ENCODE peak calls at places on chromosomes 12 and 14, in eight cellular contexts. B is H7; V is amniotic epithelial cell; D is GM12892; H is B cell; Q is upper lobe of right lung; I is globus pallidus; Y is activated effector memory CD4-positive, alpha-beta T cell treated with Interleukin-2 at 50 U/mL for 16 hours. A is an unnamed sample.

GRCh38 chr14:101595887-101596721 is 34.8 kb downstream of the DIO3 start:
- DNase-seq in B (no peak), V (no peak), D (no peak), H (peak; percentile 44), Q (no peak), I (no peak), Y (peak; percentile 24), A (peak; percentile 5)

GRCh38 chr12:14716848-14717444 is 20.5 kb upstream of the GUCY2C start:
- DNase-seq in B (peak; percentile 58), V (peak; percentile 42), D (peak; percentile 21), H (peak; percentile 30), Q (no peak), I (peak; percentile 13), Y (peak; percentile 19), A (peak; percentile 52)

GRCh38 chr12:109020750-109021380 is at the start of gene SVOP:
- DNase-seq in B (peak; percentile 89), V (peak; percentile 80), D (peak; percentile 22), H (no peak), Q (peak; percentile 89), I (peak; percentile 83), Y (no peak), A (peak; percentile 95)

GRCh38 chr14:67815573-67816235 is 686 bp downstream of the ZFYVE26 start:
- DNase-seq in B (no peak), V (peak; percentile 77), D (no peak), H (no peak), Q (no peak), I (peak; percentile 16), Y (no peak), A (no peak)

GRCh38 chr12:29559194-29559593 is 61.7 kb upstream of the OVCH1 start:
- DNase-seq in B (no peak), V (no peak), D (no peak), H (no peak), Q (no peak), I (no peak), Y (no peak), A (no peak)

GRCh38 chr12:19833775-19834501 is 394.6 kb downstream of the AEBP2 start:
- DNase-seq in B (no peak), V (peak; percentile 68), D (no peak), H (no peak), Q (no peak), I (no peak), Y (no peak), A (no peak)

GRCh38 chr12:53981652-53982565 is 3.0 kb upstream of the HOXC10 start:
- DNase-seq in B (peak; percentile 72), V (no peak), D (no peak), H (no peak), Q (no peak), I (no peak), Y (no peak), A (no peak)

GRCh38 chr12:96587691-96588090 is 98.3 kb downstream of the CFAP54 start:
- DNase-seq in B (no peak), V (peak; percentile 71), D (no peak), H (no peak), Q (no peak), I (no peak), Y (no peak), A (no peak)

GRCh38 chr12:71872401-71872800 is 32.8 kb downstream of the TBC1D15 start:
- DNase-seq in B (no peak), V (peak; percentile 39), D (no peak), H (no peak), Q (no peak), I (no peak), Y (no peak), A (no peak)

GRCh38 chr12:67827820-67828383 is 161.3 kb upstream of the IFNG-AS1 start:
- DNase-seq in B (no peak), V (peak; percentile 97), D (no peak), H (no peak), Q (no peak), I (no peak), Y (no peak), A (peak; percentile 30)